ENCODE peak calls at places on chromosomes 13 and 19, in ten cellular contexts. A is psoas muscle; H is foreskin fibroblast; O is CD8-positive, alpha-beta T cell; Q is fibroblast of villous mesenchyme; L is neural progenitor cell; N is WERI-Rb-1; J is HFF-Myc; U is tibial artery; G is fibroblast of lung. Y is an unnamed sample.

GRCh38 chr13:106471957-106472543 is 63.4 kb downstream of the EFNB2 start:
- DNase-seq in G (peak; percentile 77), Q (peak; percentile 88), U (no peak), J (peak; percentile 14), H (peak; percentile 91), N (no peak), L (peak; percentile 78), O (no peak), A (peak; percentile 28), Y (peak; percentile 75)

GRCh38 chr13:59890064-59890463 is 273.7 kb downstream of the DIAPH3 start:
- DNase-seq in O (no peak), Q (peak; percentile 35), A (no peak), J (no peak), U (no peak), L (no peak), H (peak; percentile 32), G (peak; percentile 32), N (no peak), Y (peak; percentile 17)

GRCh38 chr13:19695829-19696228 is 62.4 kb downstream of the MPHOSPH8 start:
- DNase-seq in H (no peak), A (no peak), N (no peak), O (no peak), Q (no peak), L (peak; percentile 28), G (no peak), J (no peak), U (no peak), Y (no peak)

GRCh38 chr13:100855151-100855550 is 180.6 kb upstream of the TMTC4 start:
- DNase-seq in J (no peak), O (no peak), Q (no peak), U (no peak), A (no peak), H (no peak), L (no peak), N (no peak), G (no peak), Y (no peak)

GRCh38 chr13:57418067-57418677 is 213.4 kb upstream of the PCDH17 start:
- DNase-seq in A (no peak), G (no peak), Q (no peak), H (no peak), U (no peak), L (no peak), O (no peak), J (no peak), N (no peak), Y (no peak)

GRCh38 chr13:111270765-111271164 is 49.7 kb upstream of the TEX29 start:
- DNase-seq in G (peak; percentile 52), J (no peak), H (peak; percentile 72), L (no peak), Q (peak; percentile 16), U (no peak), A (no peak), N (no peak), O (no peak), Y (peak; percentile 59)

GRCh38 chr19:49157445-49158224 is at the start of gene TRPM4:
- DNase-seq in O (peak; percentile 26), N (peak; percentile 94), G (peak; percentile 67), L (peak; percentile 96), U (peak; percentile 95), A (peak; percentile 92), H (peak; percentile 88), Q (peak; percentile 73), J (no peak), Y (peak; percentile 79)

GRCh38 chr13:35039012-35039411 is 96.9 kb downstream of the NBEA start:
- DNase-seq in L (no peak), A (no peak), N (no peak), H (no peak), G (no peak), Q (no peak), O (no peak), J (no peak), U (no peak), Y (no peak)

GRCh38 chr13:98173431-98173921 is 3.6 kb downstream of the RNF113B start:
- DNase-seq in A (peak; percentile 19), O (no peak), U (peak; percentile 67), J (peak; percentile 44), H (peak; percentile 95), L (peak; percentile 28), Q (peak; percentile 99), N (no peak), G (peak; percentile 99), Y (peak; percentile 94)

GRCh38 chr13:98174995-98175394 is 2.1 kb downstream of the RNF113B start:
- DNase-seq in Q (peak; percentile 48), J (no peak), H (peak; percentile 12), A (no peak), G (no peak), N (no peak), O (no peak), U (no peak), L (no peak), Y (peak; percentile 48)

GRCh38 chr13:98174321-98174720 is 2.7 kb downstream of the RNF113B start:
- DNase-seq in U (no peak), G (peak; percentile 73), Q (no peak), O (no peak), L (no peak), H (peak; percentile 12), J (no peak), A (no peak), N (no peak), Y (no peak)

GRCh38 chr13:98171806-98172569 is 5.1 kb downstream of the RNF113B start:
- DNase-seq in N (no peak), Q (peak; percentile 51), U (peak; percentile 82), O (no peak), G (peak; percentile 42), H (peak; percentile 28), L (peak; percentile 19), A (peak; percentile 60), J (no peak), Y (peak; percentile 55)

DNA sequence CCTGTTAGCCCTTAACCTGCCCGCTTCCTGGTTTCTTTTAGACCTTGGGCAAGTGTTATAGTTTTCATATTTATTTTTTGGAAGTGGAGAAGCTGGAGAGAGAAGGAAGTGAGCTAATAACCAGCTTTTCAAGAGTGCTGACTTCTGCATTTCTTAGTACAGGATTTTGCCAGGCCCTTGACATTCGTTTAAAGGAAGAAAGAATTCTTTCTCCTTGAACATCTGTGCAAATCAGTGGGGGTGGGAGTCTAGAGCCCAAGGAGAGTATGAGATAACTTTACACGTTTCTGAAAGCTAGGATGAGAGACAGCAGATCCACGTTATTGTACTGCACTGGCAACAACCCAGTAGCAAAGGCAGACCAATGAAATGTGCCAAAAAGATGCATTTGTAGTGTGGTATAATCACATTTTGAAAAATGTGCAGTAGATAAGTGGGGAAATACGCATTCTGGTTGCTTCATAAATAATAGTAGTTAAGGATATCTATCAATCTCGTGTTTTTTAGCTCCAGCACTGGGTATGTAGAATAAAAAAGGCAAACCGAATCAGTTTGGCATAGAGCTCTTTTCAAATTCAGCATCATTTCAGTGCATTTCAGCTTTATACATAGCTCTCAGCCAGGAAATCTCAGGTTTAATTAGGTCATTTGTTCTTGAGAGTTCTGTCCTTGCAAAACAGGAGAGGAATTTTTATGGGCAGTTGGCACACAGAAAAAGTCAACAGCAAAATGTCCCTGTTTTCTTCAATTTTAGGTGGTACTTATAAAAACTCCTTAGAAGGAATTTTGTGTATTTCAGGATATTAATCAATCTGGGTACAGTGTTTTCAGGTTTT is 4.3 kb downstream of the RNF113B start:
- DNase-seq in A (no peak), O (no peak), U (no peak), J (no peak), H (peak; percentile 18), G (peak; percentile 49), Q (peak; percentile 71), L (no peak), N (no peak), Y (peak; percentile 56)
- H3K4me3 ChIP-seq in A (peak overlapping the region; percentile 31), O (no peak overlapping the region), U (peak overlapping the region; percentile 16), J (no peak overlapping the region), H (no peak overlapping the region), G (no peak overlapping the region), Q (peak overlapping the region; percentile 17), L (no peak overlapping the region), N (no peak overlapping the region), Y (no peak overlapping the region)

GRCh38 chr19:35882074-35882832 is 13.9 kb downstream of the APLP1 start:
- DNase-seq in U (no peak), A (no peak), H (peak; percentile 87), O (peak; percentile 45), Q (peak; percentile 84), N (peak; percentile 59), J (peak; percentile 63), G (peak; percentile 87), L (peak; percentile 42), Y (peak; percentile 92)
- TF ChIP-seq CTCF in U (peak; percentile 34), A (peak; percentile 54), H (peak; percentile 50), O (peak; percentile 81), Q (peak; percentile 56), N (peak; percentile 34), J (peak; percentile 38), G (peak; percentile 53), L (peak; percentile 57), Y (peak; percentile 60)

GRCh38 chr13:75761373-75761772 is 125.2 kb downstream of the LMO7 start:
- DNase-seq in U (no peak), H (no peak), O (no peak), L (no peak), Q (peak; percentile 42), A (no peak), N (no peak), G (peak; percentile 43), J (no peak), Y (peak; percentile 49)

GRCh38 chr13:75762967-75763366 is 126.8 kb downstream of the LMO7 start:
- DNase-seq in G (no peak), L (no peak), Q (no peak), J (no peak), O (no peak), N (no peak), U (no peak), H (no peak), A (no peak), Y (no peak)

GRCh38 chr13:75762066-75762937 is 126.2 kb downstream of the LMO7 start:
- DNase-seq in G (peak; percentile 64), J (no peak), H (no peak), L (no peak), O (peak; percentile 20), U (no peak), A (no peak), N (no peak), Q (peak; percentile 83), Y (peak; percentile 58)

GRCh38 chr13:75759531-75759930 is 123.4 kb downstream of the LMO7 start:
- DNase-seq in J (no peak), A (no peak), L (no peak), G (no peak), N (no peak), O (no peak), H (no peak), Q (no peak), U (no peak), Y (no peak)

DNA sequence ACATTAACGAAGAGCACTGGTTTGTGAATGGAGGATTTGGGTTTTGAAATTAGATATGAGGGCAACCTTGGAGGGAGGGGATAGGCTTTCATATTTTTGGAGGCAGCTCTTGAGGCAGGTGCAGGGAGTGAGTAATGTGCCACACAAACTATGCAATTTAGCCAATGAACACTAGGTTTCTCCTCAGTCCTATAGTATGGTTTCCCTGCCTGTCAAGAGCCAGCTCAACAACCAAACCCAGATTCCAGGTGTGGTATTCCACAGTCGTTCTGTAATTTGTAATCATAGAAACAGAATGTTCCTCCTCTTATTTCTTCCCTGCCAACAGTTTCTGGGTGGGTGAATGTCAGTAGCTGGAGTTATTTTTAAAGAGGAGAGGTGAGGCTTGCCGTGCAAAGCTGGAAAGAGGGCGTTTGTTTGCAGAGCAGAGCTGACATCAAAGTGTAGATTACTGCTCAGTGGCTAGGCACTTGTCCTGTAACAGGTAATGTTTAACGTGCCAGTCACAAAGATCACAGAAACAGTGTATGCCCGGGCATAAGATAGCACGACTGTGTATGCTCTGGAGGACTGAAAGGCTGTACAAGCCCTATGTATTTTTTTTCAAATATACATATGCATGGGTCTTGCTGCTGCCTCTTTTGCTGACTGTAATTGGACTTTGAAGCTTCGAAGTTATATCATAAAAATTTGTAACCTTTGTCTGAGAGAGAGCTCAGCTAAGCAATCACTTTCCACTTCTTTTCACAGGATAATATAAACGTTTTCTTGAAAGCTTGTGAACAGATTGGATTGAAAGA is 124.3 kb downstream of the LMO7 start:
- DNase-seq in O (peak; percentile 10), G (peak; percentile 35), L (no peak), H (no peak), J (no peak), Q (peak; percentile 57), N (no peak), U (no peak), A (no peak), Y (peak; percentile 45)
- H3K4me3 ChIP-seq in O (peak overlapping the region; percentile 32), G (peak overlapping the region; percentile 33), L (no peak overlapping the region), H (no peak overlapping the region), J (no peak overlapping the region), Q (peak overlapping the region; percentile 51), N (no peak overlapping the region), U (peak overlapping the region; percentile 25), A (peak overlapping the region; percentile 69), Y (peak overlapping the region; percentile 1)

DNA sequence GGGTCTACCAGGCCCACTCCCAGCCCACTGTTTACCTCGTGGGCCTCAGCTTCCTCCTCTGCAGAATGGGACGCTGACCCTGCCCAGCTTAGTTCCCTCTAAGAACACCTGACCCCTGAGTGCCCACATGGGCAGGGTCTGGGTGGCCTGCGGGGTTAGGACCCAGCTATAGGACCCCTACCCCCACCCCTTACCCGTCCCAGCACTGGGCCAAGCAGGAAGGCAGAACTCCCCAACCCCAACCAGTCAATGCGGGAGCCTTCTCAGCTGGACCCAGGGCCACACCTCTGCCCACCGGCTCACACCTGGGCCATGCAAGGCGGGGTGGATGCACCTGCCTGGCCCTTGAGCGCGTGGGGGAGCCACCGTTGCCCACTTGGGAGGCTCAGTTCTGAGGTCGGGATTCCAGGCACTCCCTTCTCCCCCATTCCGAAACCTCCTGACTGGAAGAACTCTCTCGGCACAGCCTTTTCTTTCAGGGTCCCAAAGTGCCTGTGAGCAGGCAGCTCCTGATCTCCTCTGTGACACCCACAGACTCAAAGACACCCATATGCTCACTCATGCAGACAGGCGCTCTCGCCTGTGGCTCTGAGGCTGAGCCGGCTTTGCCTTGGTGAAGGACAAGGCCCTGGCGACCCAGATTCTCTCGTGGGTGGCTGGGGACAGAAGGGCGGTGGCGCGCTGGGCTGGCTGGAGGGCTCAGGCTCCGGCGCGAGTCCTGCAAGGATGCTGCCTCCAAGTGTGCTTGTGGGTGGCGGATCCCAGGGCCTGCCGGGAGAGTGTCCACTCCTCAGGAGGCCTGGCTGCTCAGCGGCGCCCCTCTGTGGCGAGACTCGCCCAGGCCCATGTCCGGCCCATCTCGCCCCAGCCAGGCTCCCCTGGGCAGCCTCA is 27.9 kb upstream of the PARP4 start:
- DNase-seq in O (no peak), J (no peak), A (no peak), N (peak; percentile 63), H (peak; percentile 9), U (no peak), G (no peak), Q (no peak), L (peak; percentile 41), Y (peak; percentile 29)
- TF ChIP-seq CTCF in O (no peak), J (peak; percentile 40), A (no peak), N (peak; percentile 84), H (no peak), U (no peak), G (no peak), Q (peak; percentile 38), L (peak; percentile 46), Y (peak; percentile 56)

Y was measured in choroid plexus epithelial cell.